ENCODE peak calls at places on chromosomes 7 and 10, in five cellular contexts. One of them, this sample, is unnamed.

GRCh38 chr7:28458732-28459131 is 46.4 kb downstream of the CREB5 start:
- DNase-seq in HFFc6: no peak
- DNase-seq in activated CD8-positive, alpha-beta T cell treated with anti-CD3 and anti-CD28 coated beads for 36 hours: no peak
- DNase-seq in fibroblast of pulmonary artery: no peak
- DNase-seq in right atrium auricular region: no peak
- DNase-seq in this sample: no peak

GRCh38 chr10:126372359-126372758 is 15.9 kb downstream of the ADAM12 start:
- DNase-seq in activated CD8-positive, alpha-beta T cell treated with anti-CD3 and anti-CD28 coated beads for 36 hours: no peak
- DNase-seq in fibroblast of pulmonary artery: no peak
- DNase-seq in HFFc6: no peak
- DNase-seq in right atrium auricular region: no peak
- DNase-seq in this sample: no peak

GRCh38 chr10:50567384-50567783 is 56.4 kb downstream of the SGMS1 start:
- DNase-seq in fibroblast of pulmonary artery: no peak
- DNase-seq in HFFc6: no peak
- DNase-seq in right atrium auricular region: no peak
- DNase-seq in activated CD8-positive, alpha-beta T cell treated with anti-CD3 and anti-CD28 coated beads for 36 hours: no peak
- DNase-seq in this sample: no peak

GRCh38 chr7:134702366-134703240 is 56.0 kb downstream of the BPGM start:
- DNase-seq in fibroblast of pulmonary artery: no peak
- DNase-seq in activated CD8-positive, alpha-beta T cell treated with anti-CD3 and anti-CD28 coated beads for 36 hours: no peak
- DNase-seq in right atrium auricular region: no peak
- DNase-seq in HFFc6: no peak
- DNase-seq in this sample: no peak

GRCh38 chr7:32611201-32611691 is 116.0 kb downstream of the AVL9 start:
- DNase-seq in activated CD8-positive, alpha-beta T cell treated with anti-CD3 and anti-CD28 coated beads for 36 hours: no peak
- DNase-seq in HFFc6: no peak
- DNase-seq in fibroblast of pulmonary artery: no peak
- DNase-seq in right atrium auricular region: no peak
- DNase-seq in this sample: no peak

GRCh38 chr7:134458341-134458805 is 527 bp downstream of the AKR1B1 start:
- DNase-seq in HFFc6: peak
- DNase-seq in activated CD8-positive, alpha-beta T cell treated with anti-CD3 and anti-CD28 coated beads for 36 hours: peak
- DNase-seq in fibroblast of pulmonary artery: no peak
- DNase-seq in right atrium auricular region: no peak
- DNase-seq in this sample: peak

GRCh38 chr10:91559750-91560149 is 73.1 kb downstream of the PPP1R3C start:
- DNase-seq in right atrium auricular region: no peak
- DNase-seq in fibroblast of pulmonary artery: no peak
- DNase-seq in HFFc6: no peak
- DNase-seq in activated CD8-positive, alpha-beta T cell treated with anti-CD3 and anti-CD28 coated beads for 36 hours: no peak
- DNase-seq in this sample: no peak

GRCh38 chr10:131311661-131312260 is at the start of gene TCERG1L:
- DNase-seq in right atrium auricular region: no peak
- DNase-seq in fibroblast of pulmonary artery: no peak
- DNase-seq in HFFc6: no peak
- DNase-seq in activated CD8-positive, alpha-beta T cell treated with anti-CD3 and anti-CD28 coated beads for 36 hours: peak
- DNase-seq in this sample: no peak

GRCh38 chr7:102122026-102122425 is 164.6 kb upstream of the SH2B2 start:
- DNase-seq in activated CD8-positive, alpha-beta T cell treated with anti-CD3 and anti-CD28 coated beads for 36 hours: no peak
- DNase-seq in right atrium auricular region: no peak
- DNase-seq in HFFc6: peak
- DNase-seq in fibroblast of pulmonary artery: peak
- DNase-seq in this sample: no peak

GRCh38 chr7:112129655-112130323 is 76.4 kb downstream of the DOCK4 start:
- DNase-seq in activated CD8-positive, alpha-beta T cell treated with anti-CD3 and anti-CD28 coated beads for 36 hours: no peak
- DNase-seq in right atrium auricular region: no peak
- DNase-seq in HFFc6: no peak
- DNase-seq in fibroblast of pulmonary artery: no peak
- DNase-seq in this sample: no peak

GRCh38 chr7:43869898-43870240 is 552 bp upstream of the MRPS24 start:
- DNase-seq in fibroblast of pulmonary artery: peak
- DNase-seq in activated CD8-positive, alpha-beta T cell treated with anti-CD3 and anti-CD28 coated beads for 36 hours: peak
- DNase-seq in right atrium auricular region: no peak
- DNase-seq in HFFc6: peak
- DNase-seq in this sample: no peak

GRCh38 chr7:142752376-142753225 is 3.3 kb downstream of the PRSS1 start:
- DNase-seq in activated CD8-positive, alpha-beta T cell treated with anti-CD3 and anti-CD28 coated beads for 36 hours: no peak
- DNase-seq in right atrium auricular region: no peak
- DNase-seq in HFFc6: no peak
- DNase-seq in fibroblast of pulmonary artery: no peak
- DNase-seq in this sample: no peak

GRCh38 chr7:24825931-24826661 is 68.8 kb upstream of the GSDME start:
- DNase-seq in activated CD8-positive, alpha-beta T cell treated with anti-CD3 and anti-CD28 coated beads for 36 hours: peak
- DNase-seq in right atrium auricular region: no peak
- DNase-seq in fibroblast of pulmonary artery: peak
- DNase-seq in HFFc6: peak
- DNase-seq in this sample: no peak

GRCh38 chr7:55280031-55280454 is 85.1 kb upstream of the LANCL2 start:
- DNase-seq in fibroblast of pulmonary artery: peak
- DNase-seq in HFFc6: peak
- DNase-seq in right atrium auricular region: no peak
- DNase-seq in activated CD8-positive, alpha-beta T cell treated with anti-CD3 and anti-CD28 coated beads for 36 hours: peak
- DNase-seq in this sample: peak

GRCh38 chr10:103254113-103254512 is 8.4 kb downstream of the RPEL1 start:
- DNase-seq in activated CD8-positive, alpha-beta T cell treated with anti-CD3 and anti-CD28 coated beads for 36 hours: no peak
- DNase-seq in HFFc6: no peak
- DNase-seq in fibroblast of pulmonary artery: no peak
- DNase-seq in right atrium auricular region: no peak
- DNase-seq in this sample: no peak
- TF ChIP-seq CTCF in activated CD8-positive, alpha-beta T cell treated with anti-CD3 and anti-CD28 coated beads for 36 hours: no peak
- TF ChIP-seq CTCF in HFFc6: no peak
- TF ChIP-seq CTCF in fibroblast of pulmonary artery: no peak
- TF ChIP-seq CTCF in right atrium auricular region: no peak
- TF ChIP-seq CTCF in this sample: no peak

GRCh38 chr10:12707461-12708185 is 293.9 kb downstream of the CCDC3 start:
- DNase-seq in right atrium auricular region: peak
- DNase-seq in HFFc6: peak
- DNase-seq in fibroblast of pulmonary artery: peak
- DNase-seq in activated CD8-positive, alpha-beta T cell treated with anti-CD3 and anti-CD28 coated beads for 36 hours: peak
- DNase-seq in this sample: peak
- TF ChIP-seq CTCF in right atrium auricular region: peak
- TF ChIP-seq CTCF in HFFc6: peak
- TF ChIP-seq CTCF in fibroblast of pulmonary artery: peak
- TF ChIP-seq CTCF in activated CD8-positive, alpha-beta T cell treated with anti-CD3 and anti-CD28 coated beads for 36 hours: peak
- TF ChIP-seq CTCF in this sample: peak

GRCh38 chr7:154795014-154795413 is 207.9 kb downstream of the PAXIP1 start:
- DNase-seq in right atrium auricular region: no peak
- DNase-seq in HFFc6: no peak
- DNase-seq in activated CD8-positive, alpha-beta T cell treated with anti-CD3 and anti-CD28 coated beads for 36 hours: no peak
- DNase-seq in fibroblast of pulmonary artery: no peak
- DNase-seq in this sample: no peak
- TF ChIP-seq CTCF in right atrium auricular region: no peak
- TF ChIP-seq CTCF in HFFc6: no peak
- TF ChIP-seq CTCF in activated CD8-positive, alpha-beta T cell treated with anti-CD3 and anti-CD28 coated beads for 36 hours: no peak
- TF ChIP-seq CTCF in fibroblast of pulmonary artery: no peak
- TF ChIP-seq CTCF in this sample: no peak

DNA sequence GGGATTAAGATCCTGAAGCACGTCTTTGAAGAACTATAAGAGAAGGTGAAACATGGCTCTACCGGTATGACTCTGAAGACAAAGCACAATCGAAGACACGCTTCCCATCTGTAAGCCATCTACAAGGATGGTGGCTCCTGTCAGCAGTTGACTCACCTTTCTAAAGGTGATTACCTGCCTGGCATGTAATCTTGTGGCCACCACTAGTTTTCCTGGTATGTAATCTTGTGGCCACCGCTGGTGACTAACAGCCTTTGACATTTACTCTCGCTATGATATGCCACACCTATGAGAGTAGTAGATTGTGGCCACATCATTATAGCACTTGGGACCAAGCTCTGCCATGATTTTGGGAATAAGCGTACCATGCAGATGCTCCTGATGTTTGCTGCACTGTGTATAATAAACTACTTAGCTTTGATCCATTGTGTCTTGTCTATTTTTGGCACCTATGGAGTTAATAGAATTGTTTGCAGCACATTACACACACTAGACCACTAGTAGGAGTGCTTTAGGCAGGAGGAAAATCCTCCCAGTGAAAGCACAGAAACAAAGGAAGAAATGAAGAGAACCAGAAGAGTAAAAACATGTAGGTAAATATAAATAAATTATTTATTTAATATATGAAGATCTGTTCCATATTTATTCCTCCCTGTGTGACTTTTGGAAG is 59.8 kb downstream of the VAX1 start:
- DNase-seq in HFFc6: no peak
- DNase-seq in fibroblast of pulmonary artery: no peak
- DNase-seq in right atrium auricular region: no peak
- DNase-seq in activated CD8-positive, alpha-beta T cell treated with anti-CD3 and anti-CD28 coated beads for 36 hours: no peak
- DNase-seq in this sample: no peak
- TF ChIP-seq CTCF in HFFc6: no peak
- TF ChIP-seq CTCF in fibroblast of pulmonary artery: no peak
- TF ChIP-seq CTCF in right atrium auricular region: no peak
- TF ChIP-seq CTCF in activated CD8-positive, alpha-beta T cell treated with anti-CD3 and anti-CD28 coated beads for 36 hours: no peak
- TF ChIP-seq CTCF in this sample: no peak

DNA sequence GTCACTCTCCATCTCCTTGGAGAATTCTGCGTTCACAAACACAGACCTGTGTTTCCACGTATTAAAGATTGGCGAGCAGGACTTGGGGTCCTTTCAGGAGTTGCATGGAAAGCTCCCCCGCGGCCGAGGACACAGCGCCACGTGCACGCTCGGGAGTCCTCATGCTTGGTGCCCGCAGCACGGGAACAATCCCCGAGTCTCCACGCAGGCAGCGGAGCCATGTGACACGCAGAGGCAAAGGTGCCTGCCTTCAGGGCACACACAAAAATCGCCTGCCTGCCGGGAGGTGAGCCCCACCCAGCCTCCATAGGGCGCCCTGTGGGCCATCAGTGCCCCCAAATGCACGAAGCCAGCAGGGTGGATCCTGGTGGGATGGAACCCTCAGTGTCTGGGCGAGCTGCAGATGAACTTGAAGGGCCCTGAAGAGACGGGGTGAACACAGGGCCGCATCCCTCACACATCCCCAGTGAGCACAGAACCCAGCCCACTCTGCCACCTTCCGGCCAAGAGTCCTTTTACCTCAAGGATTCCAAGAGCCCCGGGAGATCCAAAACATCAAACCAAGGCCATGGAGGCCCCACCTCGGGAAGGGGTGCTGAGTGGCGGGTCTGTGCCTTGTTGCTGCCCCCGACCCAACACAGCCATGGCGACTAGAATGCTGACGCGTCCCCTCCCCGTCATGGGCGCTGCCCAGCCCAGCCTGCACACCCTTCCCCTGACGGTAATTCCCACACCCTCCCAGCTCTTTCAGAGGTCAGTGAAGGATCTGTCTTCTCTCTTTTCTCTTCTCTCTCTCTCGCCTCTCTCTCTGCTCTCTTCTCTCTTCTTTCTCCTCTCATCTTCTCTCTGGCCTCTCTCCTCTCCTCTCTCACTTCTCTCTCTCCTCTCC is 55.9 kb downstream of the CFAP46 start:
- DNase-seq in activated CD8-positive, alpha-beta T cell treated with anti-CD3 and anti-CD28 coated beads for 36 hours: peak
- DNase-seq in fibroblast of pulmonary artery: no peak
- DNase-seq in HFFc6: no peak
- DNase-seq in right atrium auricular region: no peak
- DNase-seq in this sample: no peak
- TF ChIP-seq CTCF in activated CD8-positive, alpha-beta T cell treated with anti-CD3 and anti-CD28 coated beads for 36 hours: no peak
- TF ChIP-seq CTCF in fibroblast of pulmonary artery: no peak
- TF ChIP-seq CTCF in HFFc6: no peak
- TF ChIP-seq CTCF in right atrium auricular region: no peak
- TF ChIP-seq CTCF in this sample: no peak

DNA sequence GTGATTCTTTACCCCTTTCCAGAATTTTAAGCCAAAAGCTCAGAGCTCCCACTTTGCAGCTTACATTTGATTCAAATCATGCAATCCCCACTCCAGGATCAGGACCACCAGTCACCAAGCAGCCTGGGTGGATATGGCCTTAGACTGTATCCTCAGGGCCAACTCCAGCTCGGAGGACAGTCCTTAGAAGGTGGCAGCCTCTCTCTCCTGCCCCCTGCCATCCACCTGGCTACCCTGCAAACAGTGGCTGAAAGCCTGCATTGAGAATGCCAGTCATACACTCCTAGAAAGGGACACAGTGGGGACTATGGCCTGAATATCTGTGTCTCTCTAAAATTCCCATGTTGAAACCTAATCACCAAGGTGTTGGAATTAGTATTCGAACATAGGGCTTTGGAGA is 50.0 kb upstream of the KCNMA1 start:
- DNase-seq in HFFc6: no peak
- DNase-seq in fibroblast of pulmonary artery: no peak
- DNase-seq in activated CD8-positive, alpha-beta T cell treated with anti-CD3 and anti-CD28 coated beads for 36 hours: no peak
- DNase-seq in right atrium auricular region: no peak
- DNase-seq in this sample: no peak
- TF ChIP-seq CTCF in HFFc6: peak
- TF ChIP-seq CTCF in fibroblast of pulmonary artery: no peak
- TF ChIP-seq CTCF in activated CD8-positive, alpha-beta T cell treated with anti-CD3 and anti-CD28 coated beads for 36 hours: no peak
- TF ChIP-seq CTCF in right atrium auricular region: no peak
- TF ChIP-seq CTCF in this sample: no peak

GRCh38 chr7:136180984-136181383 is 203.8 kb upstream of the MTPN start:
- DNase-seq in right atrium auricular region: no peak
- DNase-seq in activated CD8-positive, alpha-beta T cell treated with anti-CD3 and anti-CD28 coated beads for 36 hours: no peak
- DNase-seq in fibroblast of pulmonary artery: no peak
- DNase-seq in HFFc6: no peak
- DNase-seq in this sample: no peak

GRCh38 chr7:136184719-136185118 is 207.6 kb upstream of the MTPN start:
- DNase-seq in activated CD8-positive, alpha-beta T cell treated with anti-CD3 and anti-CD28 coated beads for 36 hours: no peak
- DNase-seq in fibroblast of pulmonary artery: no peak
- DNase-seq in right atrium auricular region: no peak
- DNase-seq in HFFc6: no peak
- DNase-seq in this sample: no peak

GRCh38 chr7:136179829-136180721 is 202.9 kb upstream of the MTPN start:
- DNase-seq in HFFc6: no peak
- DNase-seq in activated CD8-positive, alpha-beta T cell treated with anti-CD3 and anti-CD28 coated beads for 36 hours: no peak
- DNase-seq in right atrium auricular region: no peak
- DNase-seq in fibroblast of pulmonary artery: no peak
- DNase-seq in this sample: no peak

GRCh38 chr7:136179154-136179553 is 202.0 kb upstream of the MTPN start:
- DNase-seq in activated CD8-positive, alpha-beta T cell treated with anti-CD3 and anti-CD28 coated beads for 36 hours: no peak
- DNase-seq in HFFc6: no peak
- DNase-seq in fibroblast of pulmonary artery: no peak
- DNase-seq in right atrium auricular region: no peak
- DNase-seq in this sample: no peak

GRCh38 chr7:136183981-136184380 is 206.8 kb upstream of the MTPN start:
- DNase-seq in right atrium auricular region: no peak
- DNase-seq in fibroblast of pulmonary artery: peak
- DNase-seq in HFFc6: no peak
- DNase-seq in activated CD8-positive, alpha-beta T cell treated with anti-CD3 and anti-CD28 coated beads for 36 hours: no peak
- DNase-seq in this sample: peak
- TF ChIP-seq CTCF in right atrium auricular region: no peak
- TF ChIP-seq CTCF in fibroblast of pulmonary artery: peak
- TF ChIP-seq CTCF in HFFc6: no peak
- TF ChIP-seq CTCF in activated CD8-positive, alpha-beta T cell treated with anti-CD3 and anti-CD28 coated beads for 36 hours: no peak
- TF ChIP-seq CTCF in this sample: no peak

GRCh38 chr10:17597386-17597785 is 19.8 kb downstream of the HACD1 start:
- DNase-seq in fibroblast of pulmonary artery: no peak
- DNase-seq in HFFc6: no peak
- DNase-seq in activated CD8-positive, alpha-beta T cell treated with anti-CD3 and anti-CD28 coated beads for 36 hours: no peak
- DNase-seq in right atrium auricular region: no peak
- DNase-seq in this sample: no peak

DNA sequence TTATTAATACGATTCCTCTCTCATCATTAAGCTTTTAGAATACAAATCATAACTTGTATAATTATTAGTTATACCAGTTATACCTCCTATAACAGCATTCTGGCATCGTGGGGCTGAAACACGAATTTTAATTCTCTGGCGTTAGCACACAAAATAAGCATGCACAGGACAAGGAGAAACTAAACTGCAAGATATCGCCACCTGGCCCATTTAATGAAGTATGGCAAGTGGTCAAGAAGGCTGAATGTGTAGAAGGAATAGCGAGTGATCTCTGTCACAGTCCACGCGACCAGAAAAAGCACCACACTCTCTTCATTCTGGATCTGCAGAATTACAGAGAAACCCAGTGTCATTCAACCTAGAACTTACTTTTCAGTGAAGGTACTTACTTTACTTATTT is 18.1 kb downstream of the HACD1 start:
- DNase-seq in HFFc6: peak
- DNase-seq in fibroblast of pulmonary artery: peak
- DNase-seq in right atrium auricular region: no peak
- DNase-seq in activated CD8-positive, alpha-beta T cell treated with anti-CD3 and anti-CD28 coated beads for 36 hours: no peak
- DNase-seq in this sample: peak
- TF ChIP-seq CTCF in HFFc6: peak
- TF ChIP-seq CTCF in fibroblast of pulmonary artery: peak
- TF ChIP-seq CTCF in right atrium auricular region: peak
- TF ChIP-seq CTCF in activated CD8-positive, alpha-beta T cell treated with anti-CD3 and anti-CD28 coated beads for 36 hours: peak
- TF ChIP-seq CTCF in this sample: no peak

GRCh38 chr7:150962743-150963399 is 15.2 kb downstream of the KCNH2 start:
- DNase-seq in activated CD8-positive, alpha-beta T cell treated with anti-CD3 and anti-CD28 coated beads for 36 hours: peak
- DNase-seq in fibroblast of pulmonary artery: peak
- DNase-seq in HFFc6: peak
- DNase-seq in right atrium auricular region: no peak
- DNase-seq in this sample: peak
- TF ChIP-seq CTCF in activated CD8-positive, alpha-beta T cell treated with anti-CD3 and anti-CD28 coated beads for 36 hours: peak
- TF ChIP-seq CTCF in fibroblast of pulmonary artery: peak
- TF ChIP-seq CTCF in HFFc6: peak
- TF ChIP-seq CTCF in right atrium auricular region: peak
- TF ChIP-seq CTCF in this sample: peak